ENCODE peak calls at places on chromosomes 7 and 10, in five cellular contexts. One of them, this sample, is unnamed.

GRCh38 chr10:122362621-122363020 is 11.9 kb upstream of the PLEKHA1 start:
- DNase-seq in HCT116: no peak
- DNase-seq in H1: peak
- DNase-seq in brain microvascular endothelial cell: no peak
- DNase-seq in body of pancreas: no peak
- DNase-seq in this sample: no peak

GRCh38 chr10:73117976-73118743 is 7.9 kb downstream of the NUDT13 start:
- DNase-seq in brain microvascular endothelial cell: peak
- DNase-seq in H1: no peak
- DNase-seq in body of pancreas: no peak
- DNase-seq in HCT116: peak
- DNase-seq in this sample: no peak

GRCh38 chr7:11786186-11786585 is 45.8 kb downstream of the THSD7A start:
- DNase-seq in HCT116: no peak
- DNase-seq in H1: no peak
- DNase-seq in brain microvascular endothelial cell: peak
- DNase-seq in body of pancreas: no peak
- DNase-seq in this sample: no peak

GRCh38 chr10:72954230-72954595 is 393 bp downstream of the PLA2G12B start:
- DNase-seq in H1: no peak
- DNase-seq in body of pancreas: no peak
- DNase-seq in brain microvascular endothelial cell: no peak
- DNase-seq in HCT116: no peak
- DNase-seq in this sample: no peak

GRCh38 chr10:48194830-48195229 is 79.7 kb downstream of the FRMPD2 start:
- DNase-seq in body of pancreas: no peak
- DNase-seq in brain microvascular endothelial cell: no peak
- DNase-seq in HCT116: peak
- DNase-seq in H1: no peak
- DNase-seq in this sample: no peak

GRCh38 chr10:117553171-117553814 is 10.7 kb downstream of the EMX2 start:
- DNase-seq in H1: peak
- DNase-seq in body of pancreas: no peak
- DNase-seq in brain microvascular endothelial cell: no peak
- DNase-seq in HCT116: no peak
- DNase-seq in this sample: no peak

GRCh38 chr7:103715376-103716110 is 269.5 kb upstream of the SLC26A5 start:
- DNase-seq in body of pancreas: no peak
- DNase-seq in HCT116: no peak
- DNase-seq in brain microvascular endothelial cell: no peak
- DNase-seq in H1: no peak
- DNase-seq in this sample: no peak

GRCh38 chr7:137747359-137748031 is 99.3 kb downstream of the DGKI start:
- DNase-seq in brain microvascular endothelial cell: no peak
- DNase-seq in HCT116: no peak
- DNase-seq in H1: no peak
- DNase-seq in body of pancreas: no peak
- DNase-seq in this sample: no peak

GRCh38 chr10:5094265-5095205 is at the start of gene AKR1C3:
- DNase-seq in brain microvascular endothelial cell: peak
- DNase-seq in H1: peak
- DNase-seq in body of pancreas: peak
- DNase-seq in HCT116: peak
- DNase-seq in this sample: no peak

GRCh38 chr7:29565186-29565540 is 1.5 kb downstream of the PRR15 start:
- DNase-seq in HCT116: no peak
- DNase-seq in H1: no peak
- DNase-seq in body of pancreas: no peak
- DNase-seq in brain microvascular endothelial cell: no peak
- DNase-seq in this sample: no peak

GRCh38 chr7:98323597-98324322 is 42.3 kb downstream of the BRI3 start:
- DNase-seq in HCT116: no peak
- DNase-seq in brain microvascular endothelial cell: peak
- DNase-seq in body of pancreas: no peak
- DNase-seq in H1: peak
- DNase-seq in this sample: no peak

GRCh38 chr7:95723583-95724180 is 48.7 kb upstream of the DYNC1I1 start:
- DNase-seq in brain microvascular endothelial cell: peak
- DNase-seq in H1: peak
- DNase-seq in body of pancreas: peak
- DNase-seq in HCT116: peak
- DNase-seq in this sample: no peak

GRCh38 chr7:220151-220841 is 27.9 kb downstream of the FAM20C start:
- DNase-seq in body of pancreas: no peak
- DNase-seq in brain microvascular endothelial cell: no peak
- DNase-seq in H1: peak
- DNase-seq in HCT116: no peak
- DNase-seq in this sample: peak

GRCh38 chr7:100464210-100464660 is at the start of gene SPACDR:
- DNase-seq in brain microvascular endothelial cell: peak
- DNase-seq in HCT116: no peak
- DNase-seq in body of pancreas: no peak
- DNase-seq in H1: no peak
- DNase-seq in this sample: no peak
- H3K27ac ChIP-seq in brain microvascular endothelial cell: no peak
- H3K27ac ChIP-seq in HCT116: no peak
- H3K27ac ChIP-seq in body of pancreas: no peak
- H3K27ac ChIP-seq in H1: no peak
- H3K27ac ChIP-seq in this sample: no peak

DNA sequence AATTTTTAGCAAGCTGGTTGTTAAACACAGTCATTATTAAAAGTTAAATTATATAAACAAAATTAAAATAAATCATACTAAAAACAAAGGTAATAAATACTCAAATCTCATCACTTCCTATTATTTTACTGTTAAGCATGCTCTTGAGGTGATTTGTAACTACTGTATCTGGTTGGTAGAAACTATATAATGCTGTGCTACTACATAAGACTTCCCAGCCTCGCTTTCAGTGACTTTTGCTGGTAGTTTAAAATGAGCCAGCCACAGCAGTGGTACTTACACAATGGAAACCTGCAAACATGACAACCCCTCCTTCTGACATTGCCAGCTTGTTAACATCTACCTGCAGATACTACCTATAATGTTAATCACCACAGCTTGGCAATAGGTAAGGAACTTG is 180.9 kb upstream of the ASAH2 start:
- DNase-seq in H1: no peak
- DNase-seq in HCT116: no peak
- DNase-seq in brain microvascular endothelial cell: no peak
- DNase-seq in body of pancreas: no peak
- DNase-seq in this sample: no peak
- H3K27ac ChIP-seq in H1: no peak
- H3K27ac ChIP-seq in HCT116: no peak
- H3K27ac ChIP-seq in brain microvascular endothelial cell: no peak
- H3K27ac ChIP-seq in body of pancreas: no peak
- H3K27ac ChIP-seq in this sample: peak

GRCh38 chr7:134835463-134835823 is 56.0 kb downstream of the CALD1 start:
- DNase-seq in brain microvascular endothelial cell: no peak
- DNase-seq in HCT116: no peak
- DNase-seq in H1: no peak
- DNase-seq in body of pancreas: no peak
- DNase-seq in this sample: no peak
- H3K27ac ChIP-seq in brain microvascular endothelial cell: peak
- H3K27ac ChIP-seq in HCT116: no peak
- H3K27ac ChIP-seq in H1: no peak
- H3K27ac ChIP-seq in body of pancreas: no peak
- H3K27ac ChIP-seq in this sample: no peak

DNA sequence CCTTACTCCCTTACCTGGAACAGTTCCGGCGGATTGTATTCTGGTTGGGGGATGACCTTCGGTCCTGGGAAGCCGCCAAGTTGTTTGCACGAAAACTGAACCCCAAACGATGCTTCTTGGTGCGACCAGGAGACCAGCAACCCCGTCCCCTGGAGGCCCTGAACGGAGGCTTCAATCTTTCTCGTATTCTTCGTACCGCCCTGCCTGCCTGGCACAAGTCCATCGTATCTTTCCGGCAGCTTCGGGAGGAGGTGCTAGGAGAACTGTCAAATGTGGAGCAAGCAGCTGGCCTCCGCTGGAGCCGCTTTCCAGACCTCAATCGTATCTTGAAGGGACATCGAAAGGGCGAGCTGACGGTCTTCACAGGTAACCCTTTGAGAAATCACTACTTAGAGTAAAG is 1.7 kb downstream of the TWNK start:
- DNase-seq in HCT116: no peak
- DNase-seq in brain microvascular endothelial cell: no peak
- DNase-seq in body of pancreas: no peak
- DNase-seq in H1: no peak
- DNase-seq in this sample: no peak
- H3K27ac ChIP-seq in HCT116: no peak
- H3K27ac ChIP-seq in brain microvascular endothelial cell: no peak
- H3K27ac ChIP-seq in body of pancreas: no peak
- H3K27ac ChIP-seq in H1: no peak
- H3K27ac ChIP-seq in this sample: no peak

GRCh38 chr10:3892440-3893101 is 107.6 kb upstream of the KLF6 start:
- DNase-seq in body of pancreas: no peak
- DNase-seq in HCT116: no peak
- DNase-seq in brain microvascular endothelial cell: peak
- DNase-seq in H1: no peak
- DNase-seq in this sample: no peak

GRCh38 chr10:3891396-3891795 is 106.4 kb upstream of the KLF6 start:
- DNase-seq in brain microvascular endothelial cell: no peak
- DNase-seq in H1: no peak
- DNase-seq in body of pancreas: no peak
- DNase-seq in HCT116: no peak
- DNase-seq in this sample: no peak

GRCh38 chr10:3893102-3893473 is 108.1 kb upstream of the KLF6 start:
- DNase-seq in body of pancreas: no peak
- DNase-seq in HCT116: no peak
- DNase-seq in brain microvascular endothelial cell: no peak
- DNase-seq in H1: no peak
- DNase-seq in this sample: no peak

GRCh38 chr10:3889961-3890522 is 105.0 kb upstream of the KLF6 start:
- DNase-seq in H1: no peak
- DNase-seq in HCT116: peak
- DNase-seq in body of pancreas: no peak
- DNase-seq in brain microvascular endothelial cell: peak
- DNase-seq in this sample: no peak

GRCh38 chr10:3890602-3891352 is 105.8 kb upstream of the KLF6 start:
- DNase-seq in body of pancreas: no peak
- DNase-seq in H1: no peak
- DNase-seq in brain microvascular endothelial cell: no peak
- DNase-seq in HCT116: no peak
- DNase-seq in this sample: no peak
- H3K27ac ChIP-seq in body of pancreas: no peak
- H3K27ac ChIP-seq in H1: no peak
- H3K27ac ChIP-seq in brain microvascular endothelial cell: peak
- H3K27ac ChIP-seq in HCT116: peak
- H3K27ac ChIP-seq in this sample: no peak

GRCh38 chr10:91643700-91644099 is 10.8 kb upstream of the PPP1R3C start:
- DNase-seq in HCT116: no peak
- DNase-seq in H1: peak
- DNase-seq in brain microvascular endothelial cell: no peak
- DNase-seq in body of pancreas: no peak
- DNase-seq in this sample: no peak

DNA sequence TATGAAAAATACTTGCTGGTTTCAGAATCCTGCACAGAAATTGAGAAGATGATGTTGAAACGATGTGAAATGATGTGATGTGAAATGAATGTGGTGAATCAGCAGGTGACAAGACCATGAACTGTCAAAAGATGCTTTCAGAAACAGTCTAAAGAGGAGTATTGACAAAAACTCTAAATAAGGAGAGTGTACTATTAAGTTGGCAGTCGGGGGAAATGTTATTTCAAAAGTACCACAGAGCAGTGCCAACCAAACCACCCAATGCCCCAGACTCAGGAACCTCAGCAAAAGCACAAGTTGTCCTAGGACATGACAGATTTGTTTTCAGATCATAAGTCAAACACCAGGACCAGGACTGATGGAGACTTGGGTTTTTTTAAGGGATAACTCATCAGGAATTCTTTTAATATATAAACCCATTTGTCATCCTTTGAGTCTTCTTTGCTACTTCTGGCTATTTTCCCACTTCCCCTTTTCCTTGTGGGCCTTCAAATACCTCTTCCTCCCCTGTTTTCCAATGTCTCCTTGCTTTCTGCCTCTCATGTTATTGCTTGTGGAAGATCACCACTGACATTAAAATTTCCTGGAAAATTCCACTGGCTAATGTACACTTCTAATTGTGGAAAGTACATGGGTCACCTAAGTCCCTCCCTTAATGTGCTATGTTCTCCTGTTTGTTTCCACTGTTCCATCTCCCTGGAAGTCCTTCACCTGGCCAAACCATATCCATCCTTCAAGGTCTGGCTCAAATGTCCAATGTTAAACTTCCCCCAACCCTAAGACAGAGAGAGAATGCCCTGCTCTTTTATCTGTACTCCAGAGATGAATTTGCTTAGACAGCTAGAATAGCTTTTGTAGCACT is 10.2 kb upstream of the PPP1R3C start:
- DNase-seq in HCT116: no peak
- DNase-seq in body of pancreas: no peak
- DNase-seq in brain microvascular endothelial cell: no peak
- DNase-seq in H1: no peak
- DNase-seq in this sample: no peak
- H3K27ac ChIP-seq in HCT116: no peak
- H3K27ac ChIP-seq in body of pancreas: no peak
- H3K27ac ChIP-seq in brain microvascular endothelial cell: no peak
- H3K27ac ChIP-seq in H1: no peak
- H3K27ac ChIP-seq in this sample: no peak

DNA sequence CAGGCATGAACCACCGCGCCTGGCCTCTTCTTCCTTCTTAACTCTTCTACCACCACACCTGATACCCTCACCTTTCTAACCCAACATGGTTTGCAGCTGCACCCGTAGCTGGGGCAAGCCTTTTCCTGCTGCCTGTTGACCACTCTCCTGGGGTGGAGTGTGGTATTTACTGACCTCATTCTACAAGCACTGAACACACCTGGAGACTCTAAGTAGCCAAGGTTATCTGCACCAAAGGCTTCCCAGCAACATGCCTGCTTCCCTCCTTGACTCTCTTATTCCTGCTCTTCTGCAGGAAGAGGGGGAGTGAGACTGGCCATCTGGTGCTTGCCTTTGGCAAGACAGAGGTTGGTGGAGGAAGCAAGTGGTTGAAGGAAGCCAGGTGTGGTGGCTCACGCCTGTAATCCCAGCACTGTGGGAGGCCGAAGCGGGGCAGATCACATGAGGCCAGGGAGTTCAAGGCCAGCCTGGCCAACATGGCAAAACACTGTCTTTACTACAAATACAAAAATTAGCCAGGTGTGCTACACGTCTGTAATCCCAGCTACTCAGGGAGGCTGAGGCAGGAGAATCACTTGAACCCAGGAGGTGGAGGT is 10.1 kb downstream of the ACTR1A start:
- DNase-seq in body of pancreas: no peak
- DNase-seq in HCT116: no peak
- DNase-seq in brain microvascular endothelial cell: no peak
- DNase-seq in H1: no peak
- DNase-seq in this sample: no peak
- H3K27ac ChIP-seq in body of pancreas: peak
- H3K27ac ChIP-seq in HCT116: no peak
- H3K27ac ChIP-seq in brain microvascular endothelial cell: no peak
- H3K27ac ChIP-seq in H1: no peak
- H3K27ac ChIP-seq in this sample: peak